ENCODE peak calls at places on chromosomes 16 and 17, in five cellular contexts. One of them, this sample, is unnamed.
A peak's percentile ranks its signal among the peaks of the same experiment; 100 is the strongest.

GRCh38 chr16:15913046-15913698 is 24.8 kb upstream of the CEP20 start:
- DNase-seq in left ventricle myocardium inferior: no peak
- DNase-seq in fibroblast of lung: no peak
- DNase-seq in heart right ventricle: no peak
- DNase-seq in endothelial cell of umbilical vein: no peak
- DNase-seq in this sample: no peak

GRCh38 chr17:79684132-79684985 is 46.4 kb upstream of the ENPP7 start:
- DNase-seq in left ventricle myocardium inferior: peak; percentile 6
- DNase-seq in fibroblast of lung: peak; percentile 22
- DNase-seq in heart right ventricle: no peak
- DNase-seq in endothelial cell of umbilical vein: no peak
- DNase-seq in this sample: no peak

GRCh38 chr17:73420897-73421296 is 109.1 kb upstream of the CDC42EP4 start:
- DNase-seq in left ventricle myocardium inferior: no peak
- DNase-seq in fibroblast of lung: no peak
- DNase-seq in heart right ventricle: no peak
- DNase-seq in endothelial cell of umbilical vein: no peak
- DNase-seq in this sample: peak; percentile 91

GRCh38 chr17:78375401-78376079 is 2.9 kb upstream of the PGS1 start:
- DNase-seq in left ventricle myocardium inferior: no peak
- DNase-seq in fibroblast of lung: peak; percentile 98
- DNase-seq in heart right ventricle: no peak
- DNase-seq in endothelial cell of umbilical vein: peak; percentile 73
- DNase-seq in this sample: peak; percentile 78

GRCh38 chr16:81088836-81089235 is 7.4 kb downstream of the GCSH start:
- DNase-seq in left ventricle myocardium inferior: no peak
- DNase-seq in fibroblast of lung: no peak
- DNase-seq in heart right ventricle: no peak
- DNase-seq in endothelial cell of umbilical vein: no peak
- DNase-seq in this sample: no peak

GRCh38 chr16:30353438-30354129 is 1.5 kb downstream of the CD2BP2 start:
- DNase-seq in left ventricle myocardium inferior: no peak
- DNase-seq in fibroblast of lung: no peak
- DNase-seq in heart right ventricle: no peak
- DNase-seq in endothelial cell of umbilical vein: no peak
- DNase-seq in this sample: no peak

GRCh38 chr17:72456026-72456569 is 335.3 kb downstream of the SOX9 start:
- DNase-seq in left ventricle myocardium inferior: no peak
- DNase-seq in fibroblast of lung: peak; percentile 56
- DNase-seq in heart right ventricle: no peak
- DNase-seq in endothelial cell of umbilical vein: no peak
- DNase-seq in this sample: peak; percentile 45

GRCh38 chr17:57091186-57091618 is 6.2 kb downstream of the AKAP1 start:
- DNase-seq in left ventricle myocardium inferior: peak; percentile 81
- DNase-seq in fibroblast of lung: no peak
- DNase-seq in heart right ventricle: peak; percentile 84
- DNase-seq in endothelial cell of umbilical vein: no peak
- DNase-seq in this sample: no peak

GRCh38 chr16:28193530-28194423 is 18.0 kb downstream of the XPO6 start:
- DNase-seq in left ventricle myocardium inferior: no peak
- DNase-seq in fibroblast of lung: peak; percentile 92
- DNase-seq in heart right ventricle: no peak
- DNase-seq in endothelial cell of umbilical vein: peak; percentile 35
- DNase-seq in this sample: peak; percentile 76

GRCh38 chr17:10099051-10099571 is 99.3 kb downstream of the GAS7 start:
- DNase-seq in left ventricle myocardium inferior: no peak
- DNase-seq in fibroblast of lung: peak; percentile 83
- DNase-seq in heart right ventricle: no peak
- DNase-seq in endothelial cell of umbilical vein: no peak
- DNase-seq in this sample: peak; percentile 32

GRCh38 chr17:82599674-82600661 is 48.3 kb downstream of the WDR45B start:
- DNase-seq in left ventricle myocardium inferior: no peak
- DNase-seq in fibroblast of lung: no peak
- DNase-seq in heart right ventricle: no peak
- DNase-seq in endothelial cell of umbilical vein: no peak
- DNase-seq in this sample: no peak

GRCh38 chr17:32609085-32609484 is 122.3 kb downstream of the CDK5R1 start:
- DNase-seq in left ventricle myocardium inferior: peak; percentile 56
- DNase-seq in fibroblast of lung: peak; percentile 6
- DNase-seq in heart right ventricle: peak; percentile 34
- DNase-seq in endothelial cell of umbilical vein: no peak
- DNase-seq in this sample: peak; percentile 45

GRCh38 chr16:2691491-2692248 is 9.3 kb downstream of the KCTD5 start:
- DNase-seq in left ventricle myocardium inferior: peak; percentile 49
- DNase-seq in fibroblast of lung: no peak
- DNase-seq in heart right ventricle: no peak
- DNase-seq in endothelial cell of umbilical vein: no peak
- DNase-seq in this sample: no peak

GRCh38 chr17:36696805-36697204 is 95.4 kb downstream of the MRM1 start:
- DNase-seq in left ventricle myocardium inferior: no peak
- DNase-seq in fibroblast of lung: no peak
- DNase-seq in heart right ventricle: no peak
- DNase-seq in endothelial cell of umbilical vein: no peak
- DNase-seq in this sample: no peak

GRCh38 chr17:79831367-79832210 is 7.7 kb downstream of the CBX4 start:
- DNase-seq in left ventricle myocardium inferior: peak; percentile 73
- DNase-seq in fibroblast of lung: peak; percentile 60
- DNase-seq in heart right ventricle: peak; percentile 73
- DNase-seq in endothelial cell of umbilical vein: no peak
- DNase-seq in this sample: no peak

GRCh38 chr17:10033982-10034381 is 128.9 kb upstream of the RCVRN start:
- DNase-seq in left ventricle myocardium inferior: no peak
- DNase-seq in fibroblast of lung: peak; percentile 60
- DNase-seq in heart right ventricle: no peak
- DNase-seq in endothelial cell of umbilical vein: no peak
- DNase-seq in this sample: no peak

GRCh38 chr17:37458805-37459204 is 30.9 kb upstream of the DUSP14 start:
- DNase-seq in left ventricle myocardium inferior: no peak
- DNase-seq in fibroblast of lung: peak; percentile 70
- DNase-seq in heart right ventricle: no peak
- DNase-seq in endothelial cell of umbilical vein: no peak
- DNase-seq in this sample: no peak

GRCh38 chr17:47948706-47949196 is 7.4 kb downstream of the PNPO start:
- DNase-seq in left ventricle myocardium inferior: no peak
- DNase-seq in fibroblast of lung: no peak
- DNase-seq in heart right ventricle: no peak
- DNase-seq in endothelial cell of umbilical vein: peak; percentile 16
- DNase-seq in this sample: no peak

GRCh38 chr16:89669755-89670154 is 12.1 kb downstream of the SPATA33 start:
- DNase-seq in left ventricle myocardium inferior: no peak
- DNase-seq in fibroblast of lung: no peak
- DNase-seq in heart right ventricle: no peak
- DNase-seq in endothelial cell of umbilical vein: no peak
- DNase-seq in this sample: no peak

GRCh38 chr17:16945513-16946201 is 26.3 kb downstream of the TNFRSF13B start:
- DNase-seq in left ventricle myocardium inferior: no peak
- DNase-seq in fibroblast of lung: no peak
- DNase-seq in heart right ventricle: no peak
- DNase-seq in endothelial cell of umbilical vein: no peak
- DNase-seq in this sample: no peak

GRCh38 chr17:62790554-62790953 is 17.6 kb downstream of the MARCHF10 start:
- DNase-seq in left ventricle myocardium inferior: no peak
- DNase-seq in fibroblast of lung: peak; percentile 84
- DNase-seq in heart right ventricle: no peak
- DNase-seq in endothelial cell of umbilical vein: no peak
- DNase-seq in this sample: no peak

GRCh38 chr16:26316683-26317464 is 625.1 kb downstream of the HS3ST4 start:
- DNase-seq in left ventricle myocardium inferior: no peak
- DNase-seq in fibroblast of lung: no peak
- DNase-seq in heart right ventricle: no peak
- DNase-seq in endothelial cell of umbilical vein: no peak
- DNase-seq in this sample: no peak

GRCh38 chr17:31654936-31655335 is 204.1 kb downstream of the COPRS start:
- DNase-seq in left ventricle myocardium inferior: no peak
- DNase-seq in fibroblast of lung: peak; percentile 25
- DNase-seq in heart right ventricle: no peak
- DNase-seq in endothelial cell of umbilical vein: no peak
- DNase-seq in this sample: peak; percentile 76

GRCh38 chr17:48194097-48194550 is 86.6 kb downstream of the SNX11 start:
- DNase-seq in left ventricle myocardium inferior: no peak
- DNase-seq in fibroblast of lung: peak; percentile 4
- DNase-seq in heart right ventricle: no peak
- DNase-seq in endothelial cell of umbilical vein: peak; percentile 51
- DNase-seq in this sample: no peak

GRCh38 chr17:59623151-59623550 is 3.5 kb downstream of the CLTC start:
- DNase-seq in left ventricle myocardium inferior: no peak
- DNase-seq in fibroblast of lung: no peak
- DNase-seq in heart right ventricle: no peak
- DNase-seq in endothelial cell of umbilical vein: peak; percentile 36
- DNase-seq in this sample: no peak

GRCh38 chr17:59631221-59631720 is 11.6 kb downstream of the CLTC start:
- DNase-seq in left ventricle myocardium inferior: no peak
- DNase-seq in fibroblast of lung: no peak
- DNase-seq in heart right ventricle: no peak
- DNase-seq in endothelial cell of umbilical vein: no peak
- DNase-seq in this sample: no peak

GRCh38 chr17:59626756-59627155 is 7.1 kb downstream of the CLTC start:
- DNase-seq in left ventricle myocardium inferior: no peak
- DNase-seq in fibroblast of lung: no peak
- DNase-seq in heart right ventricle: no peak
- DNase-seq in endothelial cell of umbilical vein: no peak
- DNase-seq in this sample: no peak

GRCh38 chr17:59627770-59628171 is 8.1 kb downstream of the CLTC start:
- DNase-seq in left ventricle myocardium inferior: no peak
- DNase-seq in fibroblast of lung: no peak
- DNase-seq in heart right ventricle: no peak
- DNase-seq in endothelial cell of umbilical vein: no peak
- DNase-seq in this sample: no peak

GRCh38 chr17:59627269-59627668 is 7.6 kb downstream of the CLTC start:
- DNase-seq in left ventricle myocardium inferior: no peak
- DNase-seq in fibroblast of lung: peak; percentile 85
- DNase-seq in heart right ventricle: no peak
- DNase-seq in endothelial cell of umbilical vein: no peak
- DNase-seq in this sample: no peak
- H3K27ac ChIP-seq in left ventricle myocardium inferior: no peak overlapping the region
- H3K27ac ChIP-seq in fibroblast of lung: no peak overlapping the region
- H3K27ac ChIP-seq in heart right ventricle: no peak overlapping the region
- H3K27ac ChIP-seq in endothelial cell of umbilical vein: no peak overlapping the region
- H3K27ac ChIP-seq in this sample: no peak overlapping the region

GRCh38 chr17:4341616-4341977 is 24.9 kb downstream of the UBE2G1 start:
- DNase-seq in left ventricle myocardium inferior: no peak
- DNase-seq in fibroblast of lung: no peak
- DNase-seq in heart right ventricle: no peak
- DNase-seq in endothelial cell of umbilical vein: no peak
- DNase-seq in this sample: no peak
- TF ChIP-seq CTCF in left ventricle myocardium inferior: no peak
- TF ChIP-seq CTCF in fibroblast of lung: no peak
- TF ChIP-seq CTCF in heart right ventricle: no peak
- TF ChIP-seq CTCF in endothelial cell of umbilical vein: no peak
- TF ChIP-seq CTCF in this sample: no peak

GRCh38 chr17:49508891-49509587 is 13.9 kb downstream of the NGFR start:
- DNase-seq in left ventricle myocardium inferior: no peak
- DNase-seq in fibroblast of lung: no peak
- DNase-seq in heart right ventricle: no peak
- DNase-seq in endothelial cell of umbilical vein: no peak
- DNase-seq in this sample: no peak
- H3K27ac ChIP-seq in left ventricle myocardium inferior: no peak overlapping the region
- H3K27ac ChIP-seq in fibroblast of lung: no peak overlapping the region
- H3K27ac ChIP-seq in heart right ventricle: no peak overlapping the region
- H3K27ac ChIP-seq in endothelial cell of umbilical vein: no peak overlapping the region
- H3K27ac ChIP-seq in this sample: peak overlapping the region; percentile 94

GRCh38 chr17:64499805-64500486 is 3.1 kb upstream of the POLG2 start:
- DNase-seq in left ventricle myocardium inferior: no peak
- DNase-seq in fibroblast of lung: no peak
- DNase-seq in heart right ventricle: no peak
- DNase-seq in endothelial cell of umbilical vein: no peak
- DNase-seq in this sample: no peak

GRCh38 chr17:64500487-64500859 is 3.6 kb upstream of the POLG2 start:
- DNase-seq in left ventricle myocardium inferior: no peak
- DNase-seq in fibroblast of lung: no peak
- DNase-seq in heart right ventricle: no peak
- DNase-seq in endothelial cell of umbilical vein: no peak
- DNase-seq in this sample: no peak

GRCh38 chr17:64497565-64498035 is 746 bp upstream of the POLG2 start:
- DNase-seq in left ventricle myocardium inferior: no peak
- DNase-seq in fibroblast of lung: no peak
- DNase-seq in heart right ventricle: no peak
- DNase-seq in endothelial cell of umbilical vein: no peak
- DNase-seq in this sample: peak; percentile 35

GRCh38 chr17:64496786-64497564 is at the start of gene POLG2:
- DNase-seq in left ventricle myocardium inferior: peak; percentile 95
- DNase-seq in fibroblast of lung: peak; percentile 91
- DNase-seq in heart right ventricle: peak; percentile 92
- DNase-seq in endothelial cell of umbilical vein: peak; percentile 95
- DNase-seq in this sample: peak; percentile 92

GRCh38 chr17:64498308-64499203 is 1.7 kb upstream of the POLG2 start:
- DNase-seq in left ventricle myocardium inferior: no peak
- DNase-seq in fibroblast of lung: no peak
- DNase-seq in heart right ventricle: no peak
- DNase-seq in endothelial cell of umbilical vein: no peak
- DNase-seq in this sample: no peak
- TF ChIP-seq CTCF in left ventricle myocardium inferior: no peak
- TF ChIP-seq CTCF in fibroblast of lung: no peak
- TF ChIP-seq CTCF in heart right ventricle: no peak
- TF ChIP-seq CTCF in endothelial cell of umbilical vein: no peak
- TF ChIP-seq CTCF in this sample: no peak

GRCh38 chr17:1087381-1088241 is 90.7 kb downstream of the TIMM22 start:
- DNase-seq in left ventricle myocardium inferior: peak; percentile 70
- DNase-seq in fibroblast of lung: no peak
- DNase-seq in heart right ventricle: peak; percentile 72
- DNase-seq in endothelial cell of umbilical vein: peak; percentile 84
- DNase-seq in this sample: peak; percentile 78

GRCh38 chr17:1091885-1092284 is 87.9 kb downstream of the ABR start:
- DNase-seq in left ventricle myocardium inferior: no peak
- DNase-seq in fibroblast of lung: no peak
- DNase-seq in heart right ventricle: no peak
- DNase-seq in endothelial cell of umbilical vein: no peak
- DNase-seq in this sample: no peak

GRCh38 chr17:1091190-1091534 is 88.6 kb downstream of the ABR start:
- DNase-seq in left ventricle myocardium inferior: no peak
- DNase-seq in fibroblast of lung: no peak
- DNase-seq in heart right ventricle: no peak
- DNase-seq in endothelial cell of umbilical vein: no peak
- DNase-seq in this sample: no peak

GRCh38 chr17:1089915-1090314 is 89.9 kb downstream of the ABR start:
- DNase-seq in left ventricle myocardium inferior: no peak
- DNase-seq in fibroblast of lung: no peak
- DNase-seq in heart right ventricle: no peak
- DNase-seq in endothelial cell of umbilical vein: no peak
- DNase-seq in this sample: no peak

DNA sequence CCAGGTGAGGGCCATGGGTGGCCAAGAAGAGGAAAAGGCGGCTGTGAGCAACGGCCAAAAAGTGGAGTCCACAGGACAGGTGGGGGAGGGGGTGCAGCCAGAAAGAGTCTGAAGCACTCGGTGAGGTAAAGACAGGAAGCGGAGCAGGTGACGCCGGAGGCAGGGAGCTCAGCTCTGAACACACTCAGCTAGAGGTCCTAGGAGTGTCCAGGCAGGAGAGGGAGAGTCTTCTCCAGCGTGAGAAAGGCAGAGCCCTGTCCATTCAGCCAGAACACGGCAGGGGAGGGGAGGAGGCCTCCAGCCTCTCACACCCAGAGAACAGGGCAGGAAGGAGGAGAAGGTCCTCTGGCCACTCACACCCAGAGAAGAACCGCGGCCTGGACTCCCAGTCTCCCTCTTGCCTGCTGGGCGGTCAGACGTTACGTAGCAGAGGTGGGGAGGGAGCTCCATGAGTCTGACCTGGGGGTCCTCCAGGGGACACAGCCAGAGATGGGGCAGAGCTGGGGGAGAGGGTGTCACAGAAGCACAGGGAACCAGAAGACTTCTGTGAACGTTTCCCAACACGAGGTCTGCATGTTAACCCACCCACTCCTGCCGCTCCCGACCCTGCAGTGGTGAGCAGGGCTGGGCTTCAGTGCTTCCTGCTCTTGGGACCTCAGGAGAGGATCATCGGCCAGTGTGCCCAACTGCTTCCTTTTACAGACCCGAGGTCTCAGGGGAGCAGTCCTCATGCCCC is 89.2 kb downstream of the ABR start:
- DNase-seq in left ventricle myocardium inferior: no peak
- DNase-seq in fibroblast of lung: no peak
- DNase-seq in heart right ventricle: no peak
- DNase-seq in endothelial cell of umbilical vein: no peak
- DNase-seq in this sample: no peak
- H3K27ac ChIP-seq in left ventricle myocardium inferior: peak overlapping the region; percentile 86
- H3K27ac ChIP-seq in fibroblast of lung: no peak overlapping the region
- H3K27ac ChIP-seq in heart right ventricle: peak overlapping the region; percentile 89
- H3K27ac ChIP-seq in endothelial cell of umbilical vein: no peak overlapping the region
- H3K27ac ChIP-seq in this sample: peak overlapping the region; percentile 95

This sample was measured in RWPE1.